ENCODE peak calls at places on chromosomes 7 and 10, in six cellular contexts. One of them, this sample, is unnamed.

GRCh38 chr7:48887500-48887899 is 36.8 kb upstream of the CDC14C start:
- DNase-seq in prostate gland: no peak
- DNase-seq in GM23338: no peak
- DNase-seq in SK-N-SH: no peak
- DNase-seq in endothelial cell of umbilical vein: no peak
- DNase-seq in transverse colon: no peak
- DNase-seq in this sample: no peak

GRCh38 chr10:33968983-33969382 is 634.5 kb upstream of the NRP1 start:
- DNase-seq in prostate gland: no peak
- DNase-seq in GM23338: no peak
- DNase-seq in SK-N-SH: no peak
- DNase-seq in endothelial cell of umbilical vein: no peak
- DNase-seq in transverse colon: no peak
- DNase-seq in this sample: no peak

GRCh38 chr7:70608229-70608628 is 523.7 kb upstream of the GALNT17 start:
- DNase-seq in prostate gland: no peak
- DNase-seq in GM23338: no peak
- DNase-seq in SK-N-SH: no peak
- DNase-seq in endothelial cell of umbilical vein: no peak
- DNase-seq in transverse colon: no peak
- DNase-seq in this sample: no peak

GRCh38 chr7:155807013-155807804 is 5.1 kb downstream of the SHH start:
- DNase-seq in prostate gland: no peak
- DNase-seq in GM23338: peak
- DNase-seq in SK-N-SH: no peak
- DNase-seq in endothelial cell of umbilical vein: no peak
- DNase-seq in transverse colon: no peak
- DNase-seq in this sample: peak

GRCh38 chr7:29308424-29308823 is 113.8 kb downstream of the CHN2 start:
- DNase-seq in prostate gland: no peak
- DNase-seq in GM23338: peak
- DNase-seq in SK-N-SH: no peak
- DNase-seq in endothelial cell of umbilical vein: no peak
- DNase-seq in transverse colon: no peak
- DNase-seq in this sample: no peak

GRCh38 chr7:81159402-81159801 is 240.6 kb upstream of the SEMA3C start:
- DNase-seq in prostate gland: no peak
- DNase-seq in GM23338: no peak
- DNase-seq in SK-N-SH: peak
- DNase-seq in endothelial cell of umbilical vein: no peak
- DNase-seq in transverse colon: no peak
- DNase-seq in this sample: no peak

GRCh38 chr7:29482056-29482455 is 81.6 kb upstream of the PRR15 start:
- DNase-seq in prostate gland: no peak
- DNase-seq in GM23338: no peak
- DNase-seq in SK-N-SH: no peak
- DNase-seq in endothelial cell of umbilical vein: no peak
- DNase-seq in transverse colon: no peak
- DNase-seq in this sample: no peak

GRCh38 chr10:110648743-110649651 is 4.9 kb downstream of the RBM20 start:
- DNase-seq in prostate gland: no peak
- DNase-seq in GM23338: no peak
- DNase-seq in SK-N-SH: no peak
- DNase-seq in endothelial cell of umbilical vein: no peak
- DNase-seq in transverse colon: no peak
- DNase-seq in this sample: no peak

GRCh38 chr10:132198068-132198370 is 11.3 kb downstream of the DPYSL4 start:
- DNase-seq in prostate gland: no peak
- DNase-seq in GM23338: no peak
- DNase-seq in SK-N-SH: no peak
- DNase-seq in endothelial cell of umbilical vein: no peak
- DNase-seq in transverse colon: no peak
- DNase-seq in this sample: no peak

GRCh38 chr7:125648543-125648942 is 718.9 kb upstream of the POT1 start:
- DNase-seq in prostate gland: no peak
- DNase-seq in GM23338: no peak
- DNase-seq in SK-N-SH: no peak
- DNase-seq in endothelial cell of umbilical vein: no peak
- DNase-seq in transverse colon: no peak
- DNase-seq in this sample: no peak

GRCh38 chr10:21888959-21889358 is 114.6 kb downstream of the DNAJC1 start:
- DNase-seq in prostate gland: no peak
- DNase-seq in GM23338: no peak
- DNase-seq in SK-N-SH: no peak
- DNase-seq in endothelial cell of umbilical vein: no peak
- DNase-seq in transverse colon: peak
- DNase-seq in this sample: no peak

GRCh38 chr7:130880668-130881067 is 146.7 kb upstream of the KLF14 start:
- DNase-seq in prostate gland: no peak
- DNase-seq in GM23338: no peak
- DNase-seq in SK-N-SH: no peak
- DNase-seq in endothelial cell of umbilical vein: no peak
- DNase-seq in transverse colon: no peak
- DNase-seq in this sample: no peak

GRCh38 chr10:31897506-31897905 is 31.1 kb downstream of the ARHGAP12 start:
- DNase-seq in prostate gland: no peak
- DNase-seq in GM23338: no peak
- DNase-seq in SK-N-SH: no peak
- DNase-seq in endothelial cell of umbilical vein: peak
- DNase-seq in transverse colon: no peak
- DNase-seq in this sample: no peak

GRCh38 chr10:91103384-91104184 is 116.9 kb upstream of the PCGF5 start:
- DNase-seq in prostate gland: no peak
- DNase-seq in GM23338: no peak
- DNase-seq in SK-N-SH: peak
- DNase-seq in endothelial cell of umbilical vein: no peak
- DNase-seq in transverse colon: no peak
- DNase-seq in this sample: no peak

GRCh38 chr7:70805360-70805759 is 326.6 kb upstream of the GALNT17 start:
- DNase-seq in prostate gland: no peak
- DNase-seq in GM23338: no peak
- DNase-seq in SK-N-SH: no peak
- DNase-seq in endothelial cell of umbilical vein: no peak
- DNase-seq in transverse colon: no peak
- DNase-seq in this sample: no peak

GRCh38 chr7:78260826-78261225 is 462.3 kb downstream of the PHTF2 start:
- DNase-seq in prostate gland: no peak
- DNase-seq in GM23338: no peak
- DNase-seq in SK-N-SH: no peak
- DNase-seq in endothelial cell of umbilical vein: no peak
- DNase-seq in transverse colon: no peak
- DNase-seq in this sample: no peak

GRCh38 chr10:96638696-96639095 is 51.9 kb upstream of the TM9SF3 start:
- DNase-seq in prostate gland: no peak
- DNase-seq in GM23338: no peak
- DNase-seq in SK-N-SH: no peak
- DNase-seq in endothelial cell of umbilical vein: no peak
- DNase-seq in transverse colon: no peak
- DNase-seq in this sample: no peak

GRCh38 chr10:46106410-46107255 is 60.6 kb upstream of the MSMB start:
- DNase-seq in prostate gland: peak
- DNase-seq in GM23338: peak
- DNase-seq in SK-N-SH: peak
- DNase-seq in endothelial cell of umbilical vein: peak
- DNase-seq in transverse colon: peak
- DNase-seq in this sample: peak

GRCh38 chr10:103276941-103277712 is at the start of gene INA:
- DNase-seq in prostate gland: no peak
- DNase-seq in GM23338: peak
- DNase-seq in SK-N-SH: peak
- DNase-seq in endothelial cell of umbilical vein: peak
- DNase-seq in transverse colon: no peak
- DNase-seq in this sample: no peak

DNA sequence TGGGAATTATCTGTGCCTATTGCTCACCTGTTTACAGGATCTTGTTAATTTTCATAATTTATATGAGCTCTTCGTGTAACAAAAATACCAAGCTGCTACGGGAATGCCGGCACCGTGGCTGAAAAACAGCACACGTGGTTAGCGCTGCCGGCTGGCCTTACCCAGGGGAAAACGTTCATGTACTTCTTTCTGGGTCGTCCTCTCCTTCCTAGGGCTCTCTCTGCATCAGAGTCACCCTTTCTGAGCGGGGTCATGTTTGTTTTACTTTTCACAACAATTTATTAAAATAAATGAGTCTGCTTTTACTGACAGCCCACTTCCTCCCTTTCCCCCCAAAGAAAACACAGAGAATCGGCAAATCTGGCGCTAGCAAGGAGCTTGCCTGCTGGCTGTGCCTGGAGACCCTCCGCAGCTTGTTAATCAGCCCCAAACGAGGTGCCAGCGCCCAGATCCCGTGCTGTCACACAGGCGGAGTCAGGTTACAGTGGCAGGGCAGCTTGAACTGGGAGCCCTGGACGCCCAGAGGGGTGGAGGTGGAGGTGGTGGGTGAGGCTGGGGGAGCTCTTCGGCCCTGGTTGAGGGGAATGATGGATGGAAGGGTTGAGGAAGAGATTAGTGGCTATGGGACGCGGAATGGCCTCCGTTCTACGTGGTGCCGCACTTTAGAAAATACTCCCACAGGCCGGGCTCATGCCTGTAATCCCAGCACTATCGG is 162.1 kb upstream of the TNS3 start:
- DNase-seq in prostate gland: no peak
- DNase-seq in GM23338: peak
- DNase-seq in SK-N-SH: no peak
- DNase-seq in endothelial cell of umbilical vein: peak
- DNase-seq in transverse colon: no peak
- DNase-seq in this sample: peak
- TF ChIP-seq POLR2AphosphoS5 in prostate gland: no peak
- TF ChIP-seq POLR2AphosphoS5 in GM23338: no peak
- TF ChIP-seq POLR2AphosphoS5 in SK-N-SH: no peak
- TF ChIP-seq POLR2AphosphoS5 in endothelial cell of umbilical vein: no peak
- TF ChIP-seq POLR2AphosphoS5 in transverse colon: no peak
- TF ChIP-seq POLR2AphosphoS5 in this sample: no peak

GRCh38 chr7:141739250-141739649 is 1.1 kb downstream of the SSBP1 start:
- DNase-seq in prostate gland: no peak
- DNase-seq in GM23338: no peak
- DNase-seq in SK-N-SH: no peak
- DNase-seq in endothelial cell of umbilical vein: no peak
- DNase-seq in transverse colon: no peak
- DNase-seq in this sample: no peak
- H3K4me3 ChIP-seq in prostate gland: no peak
- H3K4me3 ChIP-seq in GM23338: peak
- H3K4me3 ChIP-seq in SK-N-SH: peak
- H3K4me3 ChIP-seq in endothelial cell of umbilical vein: no peak
- H3K4me3 ChIP-seq in transverse colon: no peak
- H3K4me3 ChIP-seq in this sample: no peak

GRCh38 chr7:7327423-7327822 is 145.1 kb downstream of the C1GALT1 start:
- DNase-seq in prostate gland: no peak
- DNase-seq in GM23338: no peak
- DNase-seq in SK-N-SH: no peak
- DNase-seq in endothelial cell of umbilical vein: no peak
- DNase-seq in transverse colon: no peak
- DNase-seq in this sample: no peak

GRCh38 chr7:7331523-7331922 is 149.2 kb downstream of the C1GALT1 start:
- DNase-seq in prostate gland: no peak
- DNase-seq in GM23338: no peak
- DNase-seq in SK-N-SH: no peak
- DNase-seq in endothelial cell of umbilical vein: no peak
- DNase-seq in transverse colon: no peak
- DNase-seq in this sample: no peak

GRCh38 chr7:7333610-7334009 is 151.3 kb downstream of the C1GALT1 start:
- DNase-seq in prostate gland: no peak
- DNase-seq in GM23338: no peak
- DNase-seq in SK-N-SH: no peak
- DNase-seq in endothelial cell of umbilical vein: no peak
- DNase-seq in transverse colon: no peak
- DNase-seq in this sample: no peak

GRCh38 chr7:7329321-7329720 is 147.0 kb downstream of the C1GALT1 start:
- DNase-seq in prostate gland: peak
- DNase-seq in GM23338: no peak
- DNase-seq in SK-N-SH: no peak
- DNase-seq in endothelial cell of umbilical vein: no peak
- DNase-seq in transverse colon: no peak
- DNase-seq in this sample: no peak

GRCh38 chr7:7330997-7331396 is 148.7 kb downstream of the C1GALT1 start:
- DNase-seq in prostate gland: no peak
- DNase-seq in GM23338: peak
- DNase-seq in SK-N-SH: peak
- DNase-seq in endothelial cell of umbilical vein: no peak
- DNase-seq in transverse colon: no peak
- DNase-seq in this sample: no peak
- TF ChIP-seq CTCF in prostate gland: no peak
- TF ChIP-seq CTCF in GM23338: peak
- TF ChIP-seq CTCF in SK-N-SH: peak
- TF ChIP-seq CTCF in endothelial cell of umbilical vein: no peak
- TF ChIP-seq CTCF in transverse colon: no peak
- TF ChIP-seq CTCF in this sample: no peak

GRCh38 chr10:73623056-73623455 is 18.2 kb downstream of the MYOZ1 start:
- DNase-seq in prostate gland: no peak
- DNase-seq in GM23338: no peak
- DNase-seq in SK-N-SH: no peak
- DNase-seq in endothelial cell of umbilical vein: no peak
- DNase-seq in transverse colon: no peak
- DNase-seq in this sample: no peak

GRCh38 chr10:73625884-73626753 is 15.2 kb downstream of the MYOZ1 start:
- DNase-seq in prostate gland: peak
- DNase-seq in GM23338: peak
- DNase-seq in SK-N-SH: peak
- DNase-seq in endothelial cell of umbilical vein: peak
- DNase-seq in transverse colon: peak
- DNase-seq in this sample: peak

GRCh38 chr10:73628405-73628804 is 12.9 kb downstream of the MYOZ1 start:
- DNase-seq in prostate gland: no peak
- DNase-seq in GM23338: no peak
- DNase-seq in SK-N-SH: no peak
- DNase-seq in endothelial cell of umbilical vein: no peak
- DNase-seq in transverse colon: peak
- DNase-seq in this sample: no peak

GRCh38 chr10:73627300-73627699 is 14.0 kb downstream of the MYOZ1 start:
- DNase-seq in prostate gland: no peak
- DNase-seq in GM23338: no peak
- DNase-seq in SK-N-SH: no peak
- DNase-seq in endothelial cell of umbilical vein: no peak
- DNase-seq in transverse colon: no peak
- DNase-seq in this sample: no peak

DNA sequence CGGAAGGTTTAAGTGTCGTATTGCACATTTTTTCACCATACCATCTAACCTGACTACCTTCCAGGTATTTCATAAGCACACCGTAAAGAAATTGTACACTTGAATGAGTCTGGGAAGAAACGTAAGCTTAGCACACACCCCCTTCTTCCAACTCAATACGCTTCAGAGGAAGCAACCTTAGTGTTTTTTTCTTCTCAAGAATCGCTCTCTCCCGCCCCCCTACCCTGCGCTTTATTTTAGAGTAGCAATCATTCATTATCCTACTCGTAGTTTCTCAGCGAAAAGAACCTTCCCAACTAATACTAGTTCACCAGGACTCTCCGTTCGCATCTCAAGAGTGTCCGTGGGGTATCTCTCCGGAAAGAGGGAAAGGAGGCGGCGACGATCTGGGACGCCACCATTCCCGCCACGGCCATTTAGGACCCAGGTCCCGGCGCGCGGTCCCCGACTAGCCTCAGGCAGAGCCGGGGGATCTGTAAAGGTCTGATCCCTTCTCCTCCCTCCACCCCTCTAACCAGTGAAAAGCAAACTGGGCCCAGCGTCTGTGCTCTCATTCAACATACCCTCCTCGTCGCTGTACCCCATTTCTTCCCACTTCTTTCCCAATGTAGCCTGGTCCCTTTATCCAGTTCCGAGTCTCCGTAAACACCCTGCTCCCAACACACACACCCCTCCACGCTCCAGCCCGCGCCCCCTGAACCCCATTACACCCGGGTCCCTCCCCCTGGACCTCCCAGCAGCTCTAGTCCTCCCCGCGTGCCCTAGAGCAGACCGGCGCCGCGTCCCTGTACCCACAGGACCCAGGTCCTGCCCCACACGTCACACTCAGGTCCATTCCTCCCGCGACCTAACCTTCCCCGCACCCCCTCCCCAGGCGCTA is 16.0 kb downstream of the MYOZ1 start:
- DNase-seq in prostate gland: peak
- DNase-seq in GM23338: peak
- DNase-seq in SK-N-SH: peak
- DNase-seq in endothelial cell of umbilical vein: peak
- DNase-seq in transverse colon: peak
- DNase-seq in this sample: peak
- TF ChIP-seq POLR2AphosphoS5 in prostate gland: peak
- TF ChIP-seq POLR2AphosphoS5 in GM23338: no peak
- TF ChIP-seq POLR2AphosphoS5 in SK-N-SH: no peak
- TF ChIP-seq POLR2AphosphoS5 in endothelial cell of umbilical vein: no peak
- TF ChIP-seq POLR2AphosphoS5 in transverse colon: no peak
- TF ChIP-seq POLR2AphosphoS5 in this sample: no peak

This sample was measured in spleen.